ENCODE peak calls at places on chromosome 13, in six cellular contexts. O, S, N, Z, D and T are unnamed samples.

GRCh38 chr13:89900104-89900760 is 1447.3 kb upstream of the MIR17HG start:
- DNase-seq in N (no peak), Z (peak), O (no peak), D (no peak), S (peak), T (peak)

GRCh38 chr13:67574320-67575233 is 344.4 kb upstream of the PCDH9 start:
- DNase-seq in D (peak), O (no peak), N (peak), Z (no peak), S (peak), T (peak)

GRCh38 chr13:24854311-24854710 is 90.3 kb downstream of the RNF17 start:
- DNase-seq in S (peak), N (no peak), Z (peak), D (peak), O (no peak), T (no peak)

GRCh38 chr13:40211586-40211968 is 454.9 kb downstream of the FOXO1 start:
- DNase-seq in D (no peak), S (no peak), O (no peak), Z (no peak), N (no peak), T (no peak)

GRCh38 chr13:48892311-48892710 is 83.4 kb upstream of the FNDC3A start:
- DNase-seq in Z (peak), S (peak), D (peak), O (peak), N (peak), T (peak)

GRCh38 chr13:36160297-36160696 is 29.1 kb upstream of the DCLK1 start:
- DNase-seq in N (no peak), Z (no peak), S (no peak), D (no peak), O (no peak), T (no peak)

GRCh38 chr13:107452833-107453232 is 762.5 kb downstream of the LIG4 start:
- DNase-seq in D (no peak), O (no peak), S (no peak), Z (no peak), N (no peak), T (no peak)

GRCh38 chr13:52830946-52831345 is 17.5 kb downstream of the PCDH8 start:
- DNase-seq in D (peak), O (no peak), N (no peak), Z (no peak), S (peak), T (no peak)

GRCh38 chr13:40255551-40255950 is 410.9 kb downstream of the FOXO1 start:
- DNase-seq in Z (no peak), N (no peak), D (no peak), S (no peak), O (no peak), T (no peak)

GRCh38 chr13:27533155-27533643 is 82.8 kb upstream of the MTIF3 start:
- DNase-seq in Z (peak), N (peak), O (peak), D (peak), S (peak), T (peak)

GRCh38 chr13:34756136-34756535 is 185.9 kb upstream of the NBEA start:
- DNase-seq in Z (no peak), N (no peak), D (no peak), S (no peak), O (no peak), T (no peak)

GRCh38 chr13:20824762-20825161 is 51.0 kb upstream of the EEF1AKMT1 start:
- DNase-seq in Z (no peak), O (no peak), S (no peak), N (no peak), D (peak), T (peak)

GRCh38 chr13:108917581-108917980 is 288.2 kb downstream of the MYO16 start:
- DNase-seq in O (no peak), S (no peak), N (peak), D (peak), Z (peak), T (peak)

GRCh38 chr13:102141625-102142472 is 260.0 kb downstream of the FGF14 start:
- DNase-seq in D (peak), Z (peak), N (no peak), O (no peak), S (peak), T (peak)

GRCh38 chr13:110309661-110310524 is 2.8 kb downstream of the COL4A2 start:
- DNase-seq in O (no peak), S (no peak), Z (no peak), D (no peak), N (no peak), T (no peak)

GRCh38 chr13:110307697-110308376 is 753 bp downstream of the COL4A2 start:
- DNase-seq in S (no peak), N (no peak), Z (peak), O (no peak), D (peak), T (no peak)

GRCh38 chr13:110308377-110309158 is 1.5 kb downstream of the COL4A2 start:
- DNase-seq in D (no peak), Z (no peak), S (peak), O (no peak), N (no peak), T (peak)

GRCh38 chr13:110310541-110311491 is 3.7 kb downstream of the COL4A2 start:
- DNase-seq in S (no peak), N (no peak), O (no peak), D (no peak), Z (no peak), T (no peak)

GRCh38 chr13:110309159-110309476 is 2.0 kb downstream of the COL4A2 start:
- DNase-seq in Z (peak), N (no peak), S (no peak), O (no peak), D (no peak), T (no peak)
- H3K4me3 ChIP-seq in Z (peak), N (peak), S (no peak), O (no peak), D (peak), T (peak)

DNA sequence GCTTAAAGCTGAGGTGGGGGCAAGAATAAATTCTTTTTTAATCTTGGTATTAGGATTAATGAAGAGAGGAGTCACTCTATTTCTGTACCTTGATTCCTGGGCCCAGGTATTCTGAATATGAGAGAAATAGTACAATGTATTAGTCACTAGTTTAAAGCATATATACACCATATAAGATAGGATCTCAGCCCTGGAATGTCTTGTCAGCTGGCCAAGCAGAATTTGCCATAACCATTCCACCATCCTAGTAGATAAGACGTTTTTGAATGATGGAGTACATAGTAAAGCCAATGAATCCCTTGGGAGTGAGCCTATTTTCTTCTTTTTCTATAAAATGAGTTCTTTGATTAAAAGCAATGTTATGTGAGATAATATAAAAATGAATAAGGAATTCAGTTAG is 55.6 kb downstream of the UFM1 start:
- DNase-seq in O (no peak), D (no peak), N (no peak), Z (no peak), S (no peak), T (no peak)
- TF ChIP-seq CTCF in O (no peak), D (no peak), N (no peak), Z (no peak), S (no peak), T (no peak)

DNA sequence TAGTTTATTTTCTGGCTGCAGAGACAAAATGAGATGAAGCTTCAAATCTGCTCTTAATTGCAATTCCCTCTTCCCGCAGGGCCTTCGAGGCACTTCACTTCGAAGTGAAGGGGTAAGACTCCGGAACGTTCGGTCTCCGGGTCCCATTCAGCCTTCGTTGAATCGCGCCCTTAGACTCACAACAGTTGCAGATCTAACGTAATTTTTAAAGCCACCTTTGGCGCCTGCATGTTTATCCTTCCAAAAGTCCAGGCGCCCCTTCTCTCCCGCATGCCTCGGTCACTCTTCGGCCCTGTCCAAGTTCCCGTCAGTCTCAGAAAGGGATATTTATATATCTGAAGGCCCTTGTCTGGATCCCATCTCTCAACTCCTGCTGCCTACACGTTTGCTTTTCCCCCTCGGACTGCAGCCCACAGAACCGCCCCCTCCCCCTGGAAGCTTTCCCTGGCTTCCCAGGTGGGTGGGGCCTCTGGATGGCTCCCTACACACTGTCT is 912 bp upstream of the KCTD12 start:
- DNase-seq in S (no peak), N (no peak), Z (no peak), O (no peak), D (no peak), T (no peak)
- H3K4me3 ChIP-seq in S (peak), N (peak), Z (peak), O (peak), D (peak), T (peak)

GRCh38 chr13:113187263-113187669 is 21.2 kb downstream of the PCID2 start:
- DNase-seq in N (peak), O (peak), S (peak), D (peak), Z (peak), T (peak)
- TF ChIP-seq CTCF in N (peak), O (no peak), S (peak), D (no peak), Z (peak), T (peak)